ENCODE peak calls at places on chromosomes 11 and 22, in nine cellular contexts. K is NCI-H1930; V is activated T-cell treated with anti-CD3 and anti-CD28 coated beads for 4 hours; L is CD4-positive, alpha-beta memory T cell; E is AG08395; J is stimulated activated CD8-positive, alpha-beta memory T cell treated with anti-CD3 and anti-CD28 coated beads, Interleukin-15, amount 100 ng/mL, for 1 hour; I is HCEC 1CT; D is DMS79 treated with DMSO at 0.1 percent for 48 hours; X is T-helper 9 cell. N is an unnamed sample.

GRCh38 chr11:102643941-102644340 is 18.8 kb upstream of the MMP20 start:
- DNase-seq in K (no peak), V (no peak), L (no peak), E (no peak), J (no peak), I (no peak), D (no peak), X (no peak), N (no peak)

GRCh38 chr11:46918778-46919513 is 596 bp upstream of the LRP4 start:
- DNase-seq in K (no peak), V (no peak), L (no peak), E (no peak), J (no peak), I (no peak), D (no peak), X (no peak), N (no peak)

GRCh38 chr11:36141595-36141994 is 147.6 kb downstream of the COMMD9 start:
- DNase-seq in K (no peak), V (no peak), L (no peak), E (no peak), J (no peak), I (no peak), D (peak), X (no peak), N (no peak)

GRCh38 chr22:49586244-49586748 is 241.4 kb downstream of the BRD1 start:
- DNase-seq in K (no peak), V (no peak), L (no peak), E (no peak), J (no peak), I (no peak), D (no peak), X (no peak), N (peak)

GRCh38 chr11:115901069-115901468 is 396.9 kb upstream of the CADM1 start:
- DNase-seq in K (no peak), V (no peak), L (no peak), E (no peak), J (no peak), I (no peak), D (no peak), X (no peak), N (no peak)

GRCh38 chr11:1743587-1744136 is 6.7 kb downstream of the IFITM10 start:
- DNase-seq in K (no peak), V (no peak), L (no peak), E (no peak), J (no peak), I (no peak), D (no peak), X (no peak), N (no peak)

GRCh38 chr22:38069372-38070249 is 12.4 kb downstream of the PICK1 start:
- DNase-seq in K (no peak), V (no peak), L (no peak), E (peak), J (no peak), I (peak), D (no peak), X (no peak), N (no peak)

GRCh38 chr22:48276933-48277867 is 1514.8 kb downstream of the TBC1D22A start:
- DNase-seq in K (no peak), V (no peak), L (no peak), E (no peak), J (no peak), I (no peak), D (no peak), X (no peak), N (no peak)

GRCh38 chr11:6285019-6285418 is 25.4 kb downstream of the CCKBR start:
- DNase-seq in K (no peak), V (no peak), L (no peak), E (no peak), J (no peak), I (no peak), D (no peak), X (no peak), N (no peak)

GRCh38 chr11:125625225-125625593 is 246 bp downstream of the CHEK1 start:
- DNase-seq in K (no peak), V (no peak), L (no peak), E (no peak), J (no peak), I (no peak), D (peak), X (no peak), N (no peak)

GRCh38 chr22:50406416-50407170 is 63.5 kb downstream of the PPP6R2 start:
- DNase-seq in K (no peak), V (no peak), L (no peak), E (no peak), J (no peak), I (no peak), D (no peak), X (no peak), N (no peak)

GRCh38 chr11:25159341-25159740 is 662.5 kb downstream of the LUZP2 start:
- DNase-seq in K (no peak), V (no peak), L (no peak), E (no peak), J (no peak), I (no peak), D (no peak), X (no peak), N (no peak)

GRCh38 chr11:614091-614582 is 1.6 kb downstream of the IRF7 start:
- DNase-seq in K (no peak), V (no peak), L (no peak), E (no peak), J (no peak), I (no peak), D (no peak), X (no peak), N (no peak)

GRCh38 chr11:115501895-115502589 is 2.2 kb downstream of the CADM1 start:
- DNase-seq in K (peak), V (no peak), L (no peak), E (no peak), J (no peak), I (no peak), D (peak), X (no peak), N (no peak)

GRCh38 chr11:15941206-15941770 is 415.1 kb downstream of the SOX6 start:
- DNase-seq in K (no peak), V (no peak), L (no peak), E (peak), J (no peak), I (no peak), D (no peak), X (no peak), N (no peak)

GRCh38 chr11:2293396-2294339 is 8.1 kb downstream of the C11orf21 start:
- DNase-seq in K (no peak), V (no peak), L (no peak), E (no peak), J (no peak), I (no peak), D (no peak), X (no peak), N (peak)

GRCh38 chr11:125036933-125037332 is 26.2 kb upstream of the SLC37A2 start:
- DNase-seq in K (no peak), V (no peak), L (no peak), E (peak), J (no peak), I (peak), D (no peak), X (no peak), N (no peak)

GRCh38 chr11:8183136-8183535 is 14.3 kb upstream of the RIC3 start:
- DNase-seq in K (no peak), V (no peak), L (no peak), E (no peak), J (no peak), I (no peak), D (no peak), X (no peak), N (no peak)

N was measured in lower lobe of right lung.